ENCODE peak calls at places on chromosomes 5 and 9, in ten cellular contexts. U, D, Q, R, G, S, V, X, H and O are unnamed samples.
A peak's percentile ranks its signal among the peaks of the same experiment; 100 is the strongest.

GRCh38 chr9:71975833-71976232 is 64.4 kb downstream of the C9orf85 start:
- DNase-seq in U (no peak), D (no peak), Q (no peak), R (peak; percentile 18), G (no peak), S (no peak), V (no peak), X (no peak), H (no peak), O (no peak)

GRCh38 chr5:36724429-36725332 is 118.3 kb downstream of the SLC1A3 start:
- DNase-seq in U (no peak), D (no peak), Q (peak; percentile 32), R (no peak), G (peak; percentile 82), S (peak; percentile 95), V (peak; percentile 84), X (no peak), H (no peak), O (no peak)

GRCh38 chr5:34439601-34440000 is 216.5 kb upstream of the RAI14 start:
- DNase-seq in U (no peak), D (no peak), Q (no peak), R (no peak), G (no peak), S (no peak), V (no peak), X (no peak), H (no peak), O (no peak)

GRCh38 chr9:95010431-95010838 is 283.9 kb downstream of the AOPEP start:
- DNase-seq in U (no peak), D (no peak), Q (no peak), R (no peak), G (no peak), S (no peak), V (no peak), X (no peak), H (no peak), O (no peak)

GRCh38 chr9:113930384-113930783 is 54.3 kb downstream of the ZNF618 start:
- DNase-seq in U (no peak), D (no peak), Q (no peak), R (no peak), G (no peak), S (no peak), V (no peak), X (no peak), H (no peak), O (no peak)

GRCh38 chr9:37408933-37409710 is 13.4 kb upstream of the GRHPR start:
- DNase-seq in U (no peak), D (peak; percentile 80), Q (no peak), R (no peak), G (no peak), S (peak; percentile 100), V (no peak), X (no peak), H (no peak), O (no peak)

GRCh38 chr5:149268928-149269557 is 2.6 kb upstream of the AFAP1L1 start:
- DNase-seq in U (no peak), D (no peak), Q (no peak), R (peak; percentile 77), G (no peak), S (peak; percentile 41), V (no peak), X (no peak), H (no peak), O (no peak)

GRCh38 chr5:151095341-151096000 is 14.6 kb upstream of the TNIP1 start:
- DNase-seq in U (no peak), D (peak; percentile 40), Q (no peak), R (peak; percentile 39), G (no peak), S (peak; percentile 63), V (no peak), X (no peak), H (peak; percentile 19), O (peak; percentile 60)

GRCh38 chr9:127786773-127787123 is 914 bp downstream of the CDK9 start:
- DNase-seq in U (no peak), D (no peak), Q (no peak), R (peak; percentile 45), G (no peak), S (no peak), V (no peak), X (no peak), H (no peak), O (no peak)

GRCh38 chr9:2645569-2645968 is 24.0 kb downstream of the VLDLR start:
- DNase-seq in U (no peak), D (no peak), Q (no peak), R (no peak), G (no peak), S (peak; percentile 39), V (no peak), X (no peak), H (no peak), O (no peak)

GRCh38 chr5:10275460-10275859 is 25.4 kb downstream of the CCT5 start:
- DNase-seq in U (no peak), D (no peak), Q (no peak), R (no peak), G (no peak), S (no peak), V (no peak), X (no peak), H (no peak), O (no peak)

GRCh38 chr9:112869917-112870316 is 20.8 kb downstream of the SLC46A2 start:
- DNase-seq in U (no peak), D (no peak), Q (no peak), R (no peak), G (no peak), S (no peak), V (no peak), X (no peak), H (no peak), O (no peak)

GRCh38 chr9:114869845-114870244 is 60.5 kb downstream of the TNFSF8 start:
- DNase-seq in U (no peak), D (no peak), Q (no peak), R (no peak), G (no peak), S (no peak), V (peak; percentile 52), X (no peak), H (peak; percentile 35), O (no peak)

GRCh38 chr9:84940294-84940693 is 270.8 kb downstream of the NTRK2 start:
- DNase-seq in U (no peak), D (peak; percentile 74), Q (no peak), R (no peak), G (no peak), S (no peak), V (no peak), X (no peak), H (no peak), O (no peak)

GRCh38 chr5:109479260-109479860 is 69.6 kb upstream of the PJA2 start:
- DNase-seq in U (no peak), D (no peak), Q (no peak), R (peak; percentile 56), G (no peak), S (peak; percentile 12), V (no peak), X (no peak), H (no peak), O (no peak)

GRCh38 chr9:76576344-76576743 is 117.4 kb downstream of the GCNT1 start:
- DNase-seq in U (no peak), D (peak; percentile 66), Q (no peak), R (peak; percentile 76), G (no peak), S (peak; percentile 68), V (peak; percentile 57), X (peak; percentile 86), H (no peak), O (peak; percentile 74)

DNA sequence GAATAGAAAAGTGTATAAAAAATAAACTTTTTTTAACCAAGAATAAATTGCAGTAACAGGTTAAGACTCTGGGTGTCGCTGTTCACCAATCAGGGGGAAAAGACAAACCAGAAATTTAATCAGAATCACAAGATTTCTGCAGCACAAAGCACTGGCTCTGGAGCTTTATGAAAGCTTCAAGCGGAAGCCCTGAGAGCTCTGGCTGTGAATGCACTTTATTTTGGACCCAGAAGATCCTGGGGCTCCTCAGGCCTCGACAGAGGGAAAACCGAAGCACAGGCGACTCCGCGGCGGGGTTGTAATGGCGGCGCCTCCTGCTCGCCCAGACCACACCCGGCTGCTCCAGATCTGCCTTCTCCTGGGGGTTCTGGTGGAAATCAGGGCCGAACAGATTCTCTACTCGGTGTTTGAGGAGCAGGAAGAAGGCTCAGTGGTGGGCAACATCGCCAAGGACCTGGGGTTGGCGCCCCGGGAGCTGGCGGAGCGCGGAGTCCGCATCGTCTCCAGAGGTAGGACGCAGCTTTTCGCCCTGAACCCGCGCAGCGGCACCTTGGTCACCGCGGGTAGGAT is at the start of gene PCDHGA4:
- DNase-seq in U (no peak), D (no peak), Q (no peak), R (peak; percentile 49), G (no peak), S (no peak), V (no peak), X (no peak), H (no peak), O (peak; percentile 56)
- H3K4me3 ChIP-seq in U (peak within 1 kb of the TSS; percentile 51), D (no peak within 1 kb of the TSS), Q (peak within 1 kb of the TSS; percentile 59), R (peak within 1 kb of the TSS; percentile 47), G (peak within 1 kb of the TSS; percentile 40), S (no peak within 1 kb of the TSS), V (peak within 1 kb of the TSS; percentile 39), X (peak within 1 kb of the TSS; percentile 31), H (no peak within 1 kb of the TSS), O (peak within 1 kb of the TSS; percentile 41)

GRCh38 chr9:80231847-80232246 is 660.1 kb downstream of the TLE4 start:
- DNase-seq in U (no peak), D (no peak), Q (no peak), R (no peak), G (no peak), S (no peak), V (no peak), X (no peak), H (no peak), O (no peak)
- H3K4me3 ChIP-seq in U (no peak overlapping the region), D (no peak overlapping the region), Q (no peak overlapping the region), R (no peak overlapping the region), G (no peak overlapping the region), S (no peak overlapping the region), V (no peak overlapping the region), X (no peak overlapping the region), H (no peak overlapping the region), O (no peak overlapping the region)

DNA sequence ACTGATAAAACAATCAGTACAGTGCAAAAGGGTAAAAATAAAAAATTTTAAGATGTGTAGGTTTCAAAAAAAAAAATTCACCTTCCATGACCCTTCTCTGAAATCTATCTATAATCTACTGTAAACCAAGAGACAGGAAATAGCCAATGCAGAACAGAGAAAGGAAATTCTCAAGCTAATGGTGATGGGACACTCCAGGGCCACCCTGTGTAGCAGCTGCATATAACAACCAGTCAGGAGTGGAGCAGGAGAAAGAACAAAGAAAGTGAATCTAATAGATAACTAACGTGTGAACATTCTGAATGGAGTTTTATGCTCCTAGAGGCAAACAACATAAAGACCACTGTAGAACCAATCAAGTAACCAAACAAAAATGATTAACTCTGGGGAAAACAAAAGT is 16.6 kb downstream of the SPTLC1 start:
- DNase-seq in U (no peak), D (no peak), Q (no peak), R (no peak), G (no peak), S (no peak), V (no peak), X (no peak), H (no peak), O (no peak)
- H3K4me3 ChIP-seq in U (no peak overlapping the region), D (no peak overlapping the region), Q (peak overlapping the region; percentile 42), R (no peak overlapping the region), G (no peak overlapping the region), S (no peak overlapping the region), V (no peak overlapping the region), X (no peak overlapping the region), H (no peak overlapping the region), O (no peak overlapping the region)

GRCh38 chr5:125100342-125100741 is 353.9 kb upstream of the ZNF608 start:
- DNase-seq in U (no peak), D (no peak), Q (no peak), R (no peak), G (no peak), S (no peak), V (no peak), X (no peak), H (no peak), O (no peak)
- H3K4me3 ChIP-seq in U (no peak overlapping the region), D (no peak overlapping the region), Q (no peak overlapping the region), R (no peak overlapping the region), G (no peak overlapping the region), S (no peak overlapping the region), V (no peak overlapping the region), X (no peak overlapping the region), H (no peak overlapping the region), O (no peak overlapping the region)